ENCODE peak calls at places on chromosomes 4 and X, in five cellular contexts. U, S, Q, V and P are unnamed samples.

GRCh38 chr4:7885216-7886134 is 54.2 kb downstream of the AFAP1 start:
- DNase-seq in V (no peak), Q (no peak), S (no peak), U (no peak), P (no peak)

GRCh38 chr4:15400911-15401671 is 26.7 kb upstream of the C1QTNF7 start:
- DNase-seq in V (peak; percentile 6), Q (peak; percentile 83), S (peak; percentile 61), U (no peak), P (no peak)

GRCh38 chr4:24197891-24198290 is 308.0 kb upstream of the PPARGC1A start:
- DNase-seq in S (no peak), V (no peak), Q (no peak), U (no peak), P (no peak)

GRCh38 chr4:71130827-71131603 is 137.6 kb downstream of the DCK start:
- DNase-seq in U (no peak), V (no peak), Q (no peak), S (peak; percentile 72), P (no peak)

GRCh38 chr4:36763814-36764213 is 480.7 kb upstream of the NWD2 start:
- DNase-seq in Q (no peak), V (no peak), U (no peak), S (no peak), P (no peak)

GRCh38 chrX:129787336-129788055 is 7.7 kb downstream of the SASH3 start:
- DNase-seq in Q (peak; percentile 49), U (no peak), S (no peak), V (no peak), P (no peak)

GRCh38 chr4:88779431-88779830 is 81.8 kb upstream of the NAP1L5 start:
- DNase-seq in U (no peak), V (no peak), Q (no peak), S (peak; percentile 56), P (no peak)

GRCh38 chr4:87732033-87732770 is 67.2 kb upstream of the IBSP start:
- DNase-seq in Q (peak; percentile 37), U (no peak), V (no peak), S (no peak), P (no peak)

GRCh38 chr4:87982446-87982845 is 6.9 kb downstream of the SPP1 start:
- DNase-seq in Q (no peak), U (no peak), V (no peak), S (peak; percentile 38), P (no peak)

GRCh38 chr4:87017580-87018061 is 82.8 kb downstream of the AFF1 start:
- DNase-seq in V (no peak), S (peak; percentile 82), U (no peak), Q (no peak), P (no peak)

GRCh38 chr4:7193040-7193958 is 961 bp downstream of the SORCS2 start:
- DNase-seq in U (no peak), V (no peak), S (no peak), Q (peak; percentile 80), P (no peak)

GRCh38 chr4:149959391-149959790 is 118.9 kb upstream of the DCLK2 start:
- DNase-seq in V (no peak), S (no peak), U (no peak), Q (no peak), P (no peak)

GRCh38 chrX:28847423-28847822 is 260.2 kb downstream of the IL1RAPL1 start:
- DNase-seq in S (peak; percentile 74), V (no peak), Q (no peak), U (no peak), P (no peak)

GRCh38 chr4:1395941-1396805 is 10.1 kb downstream of the NKX1-1 start:
- DNase-seq in V (no peak), S (no peak), U (no peak), Q (peak; percentile 56), P (no peak)

GRCh38 chrX:37998586-37999267 is 7.6 kb upstream of the SYTL5 start:
- DNase-seq in Q (peak; percentile 93), S (peak; percentile 56), V (no peak), U (no peak), P (no peak)

GRCh38 chr4:40613456-40613855 is 16.2 kb downstream of the RBM47 start:
- DNase-seq in U (no peak), S (no peak), Q (no peak), V (no peak), P (no peak)

GRCh38 chr4:168560184-168560834 is 63.5 kb downstream of the PALLD start:
- DNase-seq in S (peak; percentile 54), V (no peak), U (no peak), Q (no peak), P (no peak)

GRCh38 chr4:147589586-147589985 is 27.6 kb upstream of the TMEM184C start:
- DNase-seq in S (peak; percentile 32), V (no peak), Q (peak; percentile 10), U (no peak), P (no peak)

GRCh38 chr4:180949825-180950224 is 1293.4 kb upstream of the TENM3 start:
- DNase-seq in V (no peak), U (no peak), S (no peak), Q (no peak), P (no peak)

GRCh38 chr4:137310156-137310555 is 222.1 kb downstream of the PCDH18 start:
- DNase-seq in V (no peak), S (peak; percentile 23), U (no peak), Q (no peak), P (no peak)

GRCh38 chr4:52956691-52957090 is 94.6 kb downstream of the RASL11B start:
- DNase-seq in Q (no peak), V (no peak), U (no peak), S (no peak), P (no peak)

GRCh38 chrX:136711147-136711546 is 63.2 kb downstream of the CD40LG start:
- DNase-seq in S (peak; percentile 20), V (peak; percentile 23), Q (no peak), U (no peak), P (no peak)

GRCh38 chr4:76310683-76311082 is 4.2 kb downstream of the STBD1 start:
- DNase-seq in U (no peak), S (no peak), V (no peak), Q (no peak), P (no peak)

GRCh38 chr4:24840826-24841587 is 45.6 kb downstream of the SOD3 start:
- DNase-seq in Q (no peak), V (no peak), U (no peak), S (no peak), P (no peak)

GRCh38 chrX:154748712-154749339 is 2.1 kb downstream of the GAB3 start:
- DNase-seq in V (peak; percentile 45), S (peak; percentile 47), Q (peak; percentile 88), U (no peak), P (peak; percentile 45)

GRCh38 chr4:85812776-85813175 is 337.8 kb downstream of the ARHGAP24 start:
- DNase-seq in Q (no peak), U (no peak), V (no peak), S (peak; percentile 64), P (no peak)

GRCh38 chr4:87785858-87786509 is 13.4 kb upstream of the IBSP start:
- DNase-seq in S (no peak), Q (no peak), U (no peak), V (no peak), P (no peak)

GRCh38 chr4:152937535-152938236 is 1.6 kb downstream of the FHDC1 start:
- DNase-seq in S (no peak), U (peak; percentile 3), Q (peak; percentile 93), V (peak; percentile 21), P (peak; percentile 59)

GRCh38 chr4:53043900-53044650 is 182.0 kb downstream of the RASL11B start:
- DNase-seq in S (no peak), V (no peak), U (no peak), Q (no peak), P (no peak)

GRCh38 chr4:1777822-1778641 is 15.1 kb upstream of the FGFR3 start:
- DNase-seq in V (no peak), U (no peak), S (peak; percentile 10), Q (peak; percentile 95), P (no peak)

GRCh38 chr4:101458914-101459313 is 111.6 kb upstream of the PPP3CA start:
- DNase-seq in U (no peak), Q (no peak), S (no peak), V (no peak), P (no peak)

GRCh38 chr4:93448691-93449293 is 379.8 kb upstream of the ATOH1 start:
- DNase-seq in Q (no peak), V (no peak), S (no peak), U (no peak), P (no peak)

GRCh38 chr4:55272576-55272975 is 73.5 kb upstream of the SRD5A3 start:
- DNase-seq in U (no peak), S (no peak), V (no peak), Q (no peak), P (no peak)

GRCh38 chr4:120842046-120842445 is 80.5 kb downstream of the PRDM5 start:
- DNase-seq in Q (peak; percentile 64), S (peak; percentile 78), U (no peak), V (no peak), P (no peak)

GRCh38 chr4:150818661-150819060 is 196.4 kb downstream of the LRBA start:
- DNase-seq in S (no peak), V (no peak), Q (no peak), U (no peak), P (no peak)

GRCh38 chrX:13898084-13898483 is 81.2 kb upstream of the GPM6B start:
- DNase-seq in S (peak; percentile 6), V (no peak), Q (no peak), U (no peak), P (peak; percentile 30)